ENCODE peak calls at places on chromosomes 4 and X, in ten cellular contexts. R is central memory CD4-positive, alpha-beta T cell; J is glutamatergic neuron; E is activated CD4-positive, alpha-beta T cell treated with anti-CD3 and anti-CD28 coated beads, Interleukin-2, amount 50 U/mL, for 1 hour; H is T-helper 2 cell; A is omental fat pad; S is cardiac muscle cell; Y is lower leg skin; G is stimulated activated CD4-positive, alpha-beta T cell treated with anti-CD3 and anti-CD28 coated beads, Interleukin-15, amount 100 ng/mL, for 1 hour; Q is AG10803. C is an unnamed sample.

GRCh38 chrX:46444011-46444410 is 101.2 kb downstream of the ZNF674 start:
- DNase-seq in J (no peak), R (no peak), E (no peak), H (no peak), Y (no peak), G (no peak), S (peak), Q (peak), A (no peak), C (no peak)

GRCh38 chr4:19728773-19729172 is 522.9 kb upstream of the SLIT2 start:
- DNase-seq in A (no peak), E (no peak), S (no peak), J (no peak), R (no peak), Y (no peak), Q (no peak), H (no peak), G (no peak), C (no peak)

GRCh38 chr4:153181293-153182080 is 22.8 kb upstream of the TRIM2 start:
- DNase-seq in E (no peak), G (no peak), Y (peak), R (no peak), Q (peak), J (no peak), S (no peak), H (no peak), A (no peak), C (no peak)

GRCh38 chr4:74365761-74366160 is 816 bp downstream of the EREG start:
- DNase-seq in R (no peak), Q (no peak), Y (no peak), S (peak), J (peak), A (no peak), H (no peak), G (no peak), E (no peak), C (no peak)

GRCh38 chrX:12721042-12721441 is 70.2 kb upstream of the PRPS2 start:
- DNase-seq in G (no peak), A (no peak), E (no peak), Q (no peak), R (no peak), H (no peak), Y (no peak), J (no peak), S (peak), C (no peak)

GRCh38 chr4:89134775-89135319 is 23.5 kb downstream of the TIGD2 start:
- DNase-seq in A (no peak), G (no peak), E (no peak), S (no peak), J (no peak), R (no peak), Y (no peak), H (no peak), Q (peak), C (no peak)

GRCh38 chrX:13373807-13374187 is 53.9 kb upstream of the ATXN3L start:
- DNase-seq in Q (peak), H (no peak), A (no peak), Y (no peak), E (no peak), G (no peak), S (no peak), J (no peak), R (no peak), C (no peak)

GRCh38 chr4:4759233-4759632 is 100.2 kb upstream of the MSX1 start:
- DNase-seq in S (no peak), Q (no peak), E (no peak), G (no peak), A (no peak), R (no peak), H (no peak), Y (no peak), J (no peak), C (no peak)

GRCh38 chrX:2542826-2543551 is 42.2 kb upstream of the DHRSX start:
- DNase-seq in E (no peak), H (no peak), S (no peak), Q (no peak), G (no peak), R (no peak), Y (no peak), J (no peak), A (no peak), C (no peak)

GRCh38 chr4:104642521-104642920 is 147.8 kb upstream of the CXXC4 start:
- DNase-seq in Y (no peak), G (no peak), R (no peak), H (no peak), Q (no peak), J (no peak), A (no peak), E (no peak), S (no peak), C (no peak)

GRCh38 chrX:40085086-40085551 is 12.6 kb downstream of the BCOR start:
- DNase-seq in R (no peak), A (no peak), S (no peak), Y (no peak), E (no peak), G (no peak), H (no peak), Q (peak), J (no peak), C (no peak)

GRCh38 chr4:99722006-99722405 is 64.4 kb upstream of the C4orf54 start:
- DNase-seq in H (no peak), J (no peak), Y (no peak), E (no peak), R (no peak), A (no peak), Q (no peak), G (no peak), S (no peak), C (no peak)

GRCh38 chrX:1528186-1528883 is 8.7 kb downstream of the P2RY8 start:
- DNase-seq in S (no peak), R (no peak), E (no peak), Q (no peak), G (no peak), Y (no peak), A (no peak), J (no peak), H (no peak), C (no peak)

GRCh38 chrX:107559506-107559905 is 68.8 kb upstream of the PRPS1 start:
- DNase-seq in E (no peak), J (no peak), G (no peak), R (no peak), A (no peak), H (no peak), Y (no peak), Q (no peak), S (no peak), C (no peak)

GRCh38 chr4:55866973-55867574 is 13.6 kb downstream of the EXOC1 start:
- DNase-seq in J (no peak), R (peak), S (peak), Y (peak), E (no peak), A (no peak), G (no peak), Q (peak), H (no peak), C (no peak)

GRCh38 chrX:75547137-75547536 is 24.3 kb upstream of the ZDHHC15 start:
- DNase-seq in H (no peak), J (no peak), G (no peak), Y (no peak), Q (no peak), A (no peak), E (no peak), S (no peak), R (no peak), C (no peak)

GRCh38 chrX:146433771-146434170 is 375.8 kb upstream of the CXorf51B start:
- DNase-seq in H (no peak), S (no peak), J (no peak), A (no peak), G (no peak), E (no peak), Q (no peak), Y (no peak), R (no peak), C (no peak)

GRCh38 chr4:36414248-36414647 is 132.8 kb downstream of the DTHD1 start:
- DNase-seq in S (no peak), R (no peak), A (no peak), Q (no peak), J (no peak), Y (no peak), E (no peak), G (no peak), H (no peak), C (no peak)

GRCh38 chr4:163693211-163693610 is 198.7 kb downstream of the TMA16 start:
- DNase-seq in H (no peak), J (no peak), Q (no peak), Y (no peak), G (no peak), R (no peak), E (no peak), S (no peak), A (no peak), C (no peak)

GRCh38 chr4:166146806-166147540 is 273.9 kb downstream of the TLL1 start:
- DNase-seq in A (no peak), S (no peak), R (no peak), G (no peak), H (no peak), Q (no peak), E (no peak), Y (no peak), J (no peak), C (no peak)

GRCh38 chr4:108743021-108743420 is 19.8 kb downstream of the ETNPPL start:
- DNase-seq in J (no peak), S (peak), Y (no peak), A (no peak), Q (no peak), H (no peak), E (no peak), G (no peak), R (no peak), C (no peak)

GRCh38 chrX:154353172-154353843 is 21.1 kb downstream of the FLNA start:
- DNase-seq in R (no peak), S (no peak), Y (no peak), E (peak), G (no peak), Q (no peak), A (no peak), H (no peak), J (no peak), C (no peak)

GRCh38 chr4:42954925-42955669 is 62.6 kb downstream of the GRXCR1 start:
- DNase-seq in E (no peak), Q (no peak), R (no peak), G (no peak), Y (no peak), S (no peak), J (no peak), H (no peak), A (no peak), C (no peak)

GRCh38 chrX:49960061-49960460 is 37.7 kb downstream of the CLCN5 start:
- DNase-seq in A (no peak), G (no peak), S (no peak), H (no peak), J (no peak), Y (no peak), Q (no peak), E (no peak), R (no peak), C (no peak)

GRCh38 chrX:134688839-134689238 is 30.6 kb upstream of the PLAC1 start:
- DNase-seq in E (no peak), R (no peak), Q (peak), A (no peak), H (no peak), G (no peak), S (no peak), Y (no peak), J (no peak), C (no peak)

GRCh38 chr4:147610666-147611065 is 6.5 kb upstream of the TMEM184C start:
- DNase-seq in J (no peak), G (no peak), R (no peak), A (no peak), E (no peak), H (no peak), Y (no peak), S (no peak), Q (peak), C (no peak)

GRCh38 chr4:122341906-122342305 is 36.9 kb upstream of the ADAD1 start:
- DNase-seq in J (no peak), Y (no peak), G (no peak), R (no peak), H (no peak), Q (peak), E (no peak), S (no peak), A (no peak), C (no peak)

GRCh38 chrX:107542500-107542899 is 85.8 kb upstream of the PRPS1 start:
- DNase-seq in Q (peak), Y (no peak), R (no peak), G (no peak), A (no peak), S (no peak), J (no peak), E (no peak), H (no peak), C (no peak)

GRCh38 chrX:36160056-36160455 is 240.5 kb downstream of the CFAP47 start:
- DNase-seq in Q (no peak), J (no peak), A (no peak), G (no peak), H (no peak), R (no peak), Y (no peak), E (no peak), S (no peak), C (no peak)

GRCh38 chr4:144399927-144400326 is 246.0 kb upstream of the HHIP start:
- DNase-seq in J (no peak), R (no peak), Q (peak), S (no peak), Y (no peak), E (no peak), G (no peak), A (no peak), H (no peak), C (no peak)

GRCh38 chrX:110442631-110443030 is 84.0 kb downstream of the RTL9 start:
- DNase-seq in G (no peak), H (no peak), S (peak), Q (peak), R (no peak), J (peak), A (no peak), Y (no peak), E (no peak), C (peak)

GRCh38 chr4:56743550-56743949 is 62.5 kb upstream of the HOPX start:
- DNase-seq in G (no peak), R (no peak), Q (no peak), J (no peak), Y (no peak), S (no peak), E (no peak), A (no peak), H (no peak), C (no peak)

GRCh38 chr4:118814901-118815300 is 21.0 kb downstream of the SEC24D start:
- DNase-seq in S (no peak), Y (no peak), G (no peak), E (no peak), A (no peak), J (peak), Q (no peak), R (no peak), H (no peak), C (no peak)

GRCh38 chr4:10115657-10116624 is 658 bp downstream of the WDR1 start:
- DNase-seq in E (peak), Q (no peak), R (peak), H (peak), G (no peak), J (peak), Y (no peak), A (no peak), S (peak), C (peak)

GRCh38 chr4:114378306-114378903 is 220.2 kb upstream of the UGT8 start:
- DNase-seq in A (no peak), E (no peak), H (no peak), S (no peak), Y (no peak), G (no peak), J (no peak), R (no peak), Q (peak), C (no peak)

GRCh38 chrX:53992589-53992988 is 51.7 kb downstream of the PHF8 start:
- DNase-seq in A (no peak), R (no peak), Q (no peak), Y (no peak), E (no peak), J (no peak), G (no peak), S (no peak), H (no peak), C (no peak)